ENCODE peak calls at places on chromosomes 12 and 14, in ten cellular contexts. One of them, this sample, is unnamed.

GRCh38 chr14:99511421-99512109 is 30.4 kb downstream of the CCNK start:
- DNase-seq in transverse colon: no peak
- DNase-seq in cardiac fibroblast: peak; percentile 34
- DNase-seq in astrocyte: peak; percentile 59
- DNase-seq in astrocyte of the spinal cord: peak; percentile 44
- DNase-seq in hepatocyte: peak; percentile 6
- DNase-seq in heart left ventricle: peak; percentile 65
- DNase-seq in ascending aorta: no peak
- DNase-seq in AG04449: peak; percentile 49
- DNase-seq in skeletal muscle cell: no peak
- DNase-seq in this sample: no peak

GRCh38 chr12:100120355-100120754 is 22.3 kb downstream of the BLTP3B start:
- DNase-seq in transverse colon: no peak
- DNase-seq in cardiac fibroblast: no peak
- DNase-seq in astrocyte: no peak
- DNase-seq in astrocyte of the spinal cord: no peak
- DNase-seq in hepatocyte: no peak
- DNase-seq in heart left ventricle: no peak
- DNase-seq in ascending aorta: no peak
- DNase-seq in AG04449: no peak
- DNase-seq in skeletal muscle cell: no peak
- DNase-seq in this sample: no peak

GRCh38 chr12:13450231-13451080 is 253.9 kb downstream of the EMP1 start:
- DNase-seq in transverse colon: no peak
- DNase-seq in cardiac fibroblast: no peak
- DNase-seq in astrocyte: no peak
- DNase-seq in astrocyte of the spinal cord: no peak
- DNase-seq in hepatocyte: no peak
- DNase-seq in heart left ventricle: no peak
- DNase-seq in ascending aorta: no peak
- DNase-seq in AG04449: no peak
- DNase-seq in skeletal muscle cell: no peak
- DNase-seq in this sample: no peak

GRCh38 chr14:83568141-83568540 is 1961.8 kb upstream of the FLRT2 start:
- DNase-seq in transverse colon: no peak
- DNase-seq in cardiac fibroblast: no peak
- DNase-seq in astrocyte: no peak
- DNase-seq in astrocyte of the spinal cord: no peak
- DNase-seq in hepatocyte: no peak
- DNase-seq in heart left ventricle: no peak
- DNase-seq in ascending aorta: no peak
- DNase-seq in AG04449: no peak
- DNase-seq in skeletal muscle cell: no peak
- DNase-seq in this sample: no peak

GRCh38 chr14:62002636-62003035 is 240.4 kb downstream of the SNAPC1 start:
- DNase-seq in transverse colon: no peak
- DNase-seq in cardiac fibroblast: no peak
- DNase-seq in astrocyte: no peak
- DNase-seq in astrocyte of the spinal cord: peak; percentile 10
- DNase-seq in hepatocyte: no peak
- DNase-seq in heart left ventricle: no peak
- DNase-seq in ascending aorta: no peak
- DNase-seq in AG04449: no peak
- DNase-seq in skeletal muscle cell: no peak
- DNase-seq in this sample: no peak

GRCh38 chr14:67571275-67571990 is 28.6 kb downstream of the PIGH start:
- DNase-seq in transverse colon: peak; percentile 70
- DNase-seq in cardiac fibroblast: peak; percentile 70
- DNase-seq in astrocyte: peak; percentile 23
- DNase-seq in astrocyte of the spinal cord: peak; percentile 31
- DNase-seq in hepatocyte: peak; percentile 76
- DNase-seq in heart left ventricle: peak; percentile 74
- DNase-seq in ascending aorta: no peak
- DNase-seq in AG04449: no peak
- DNase-seq in skeletal muscle cell: peak; percentile 6
- DNase-seq in this sample: peak; percentile 67

GRCh38 chr12:81866081-81866480 is 106.9 kb upstream of the PPFIA2 start:
- DNase-seq in transverse colon: no peak
- DNase-seq in cardiac fibroblast: no peak
- DNase-seq in astrocyte: no peak
- DNase-seq in astrocyte of the spinal cord: no peak
- DNase-seq in hepatocyte: no peak
- DNase-seq in heart left ventricle: no peak
- DNase-seq in ascending aorta: no peak
- DNase-seq in AG04449: no peak
- DNase-seq in skeletal muscle cell: no peak
- DNase-seq in this sample: no peak

GRCh38 chr12:122819209-122819805 is 15.9 kb upstream of the HIP1R start:
- DNase-seq in transverse colon: no peak
- DNase-seq in cardiac fibroblast: no peak
- DNase-seq in astrocyte: no peak
- DNase-seq in astrocyte of the spinal cord: no peak
- DNase-seq in hepatocyte: no peak
- DNase-seq in heart left ventricle: no peak
- DNase-seq in ascending aorta: no peak
- DNase-seq in AG04449: no peak
- DNase-seq in skeletal muscle cell: no peak
- DNase-seq in this sample: no peak

GRCh38 chr14:66508547-66508845 is 549 bp downstream of the GPHN start:
- DNase-seq in transverse colon: no peak
- DNase-seq in cardiac fibroblast: no peak
- DNase-seq in astrocyte: no peak
- DNase-seq in astrocyte of the spinal cord: no peak
- DNase-seq in hepatocyte: no peak
- DNase-seq in heart left ventricle: peak; percentile 61
- DNase-seq in ascending aorta: no peak
- DNase-seq in AG04449: no peak
- DNase-seq in skeletal muscle cell: no peak
- DNase-seq in this sample: no peak

GRCh38 chr12:9367201-9367600 is 159.0 kb upstream of the PZP start:
- DNase-seq in transverse colon: no peak
- DNase-seq in cardiac fibroblast: no peak
- DNase-seq in astrocyte: no peak
- DNase-seq in astrocyte of the spinal cord: no peak
- DNase-seq in hepatocyte: no peak
- DNase-seq in heart left ventricle: no peak
- DNase-seq in ascending aorta: no peak
- DNase-seq in AG04449: no peak
- DNase-seq in skeletal muscle cell: no peak
- DNase-seq in this sample: no peak

GRCh38 chr14:79280400-79280670 is 931.0 kb downstream of the DIO2 start:
- DNase-seq in transverse colon: no peak
- DNase-seq in cardiac fibroblast: no peak
- DNase-seq in astrocyte: no peak
- DNase-seq in astrocyte of the spinal cord: no peak
- DNase-seq in hepatocyte: no peak
- DNase-seq in heart left ventricle: no peak
- DNase-seq in ascending aorta: no peak
- DNase-seq in AG04449: no peak
- DNase-seq in skeletal muscle cell: no peak
- DNase-seq in this sample: no peak
- H3K4me3 ChIP-seq in transverse colon: peak overlapping the region; percentile 59
- H3K4me3 ChIP-seq in cardiac fibroblast: peak overlapping the region; percentile 67
- H3K4me3 ChIP-seq in astrocyte: peak overlapping the region; percentile 76
- H3K4me3 ChIP-seq in astrocyte of the spinal cord: peak overlapping the region; percentile 64
- H3K4me3 ChIP-seq in hepatocyte: peak overlapping the region; percentile 56
- H3K4me3 ChIP-seq in heart left ventricle: no peak overlapping the region
- H3K4me3 ChIP-seq in ascending aorta: peak overlapping the region; percentile 73
- H3K4me3 ChIP-seq in AG04449: peak overlapping the region; percentile 77
- H3K4me3 ChIP-seq in skeletal muscle cell: no peak overlapping the region
- H3K4me3 ChIP-seq in this sample: no peak overlapping the region

DNA sequence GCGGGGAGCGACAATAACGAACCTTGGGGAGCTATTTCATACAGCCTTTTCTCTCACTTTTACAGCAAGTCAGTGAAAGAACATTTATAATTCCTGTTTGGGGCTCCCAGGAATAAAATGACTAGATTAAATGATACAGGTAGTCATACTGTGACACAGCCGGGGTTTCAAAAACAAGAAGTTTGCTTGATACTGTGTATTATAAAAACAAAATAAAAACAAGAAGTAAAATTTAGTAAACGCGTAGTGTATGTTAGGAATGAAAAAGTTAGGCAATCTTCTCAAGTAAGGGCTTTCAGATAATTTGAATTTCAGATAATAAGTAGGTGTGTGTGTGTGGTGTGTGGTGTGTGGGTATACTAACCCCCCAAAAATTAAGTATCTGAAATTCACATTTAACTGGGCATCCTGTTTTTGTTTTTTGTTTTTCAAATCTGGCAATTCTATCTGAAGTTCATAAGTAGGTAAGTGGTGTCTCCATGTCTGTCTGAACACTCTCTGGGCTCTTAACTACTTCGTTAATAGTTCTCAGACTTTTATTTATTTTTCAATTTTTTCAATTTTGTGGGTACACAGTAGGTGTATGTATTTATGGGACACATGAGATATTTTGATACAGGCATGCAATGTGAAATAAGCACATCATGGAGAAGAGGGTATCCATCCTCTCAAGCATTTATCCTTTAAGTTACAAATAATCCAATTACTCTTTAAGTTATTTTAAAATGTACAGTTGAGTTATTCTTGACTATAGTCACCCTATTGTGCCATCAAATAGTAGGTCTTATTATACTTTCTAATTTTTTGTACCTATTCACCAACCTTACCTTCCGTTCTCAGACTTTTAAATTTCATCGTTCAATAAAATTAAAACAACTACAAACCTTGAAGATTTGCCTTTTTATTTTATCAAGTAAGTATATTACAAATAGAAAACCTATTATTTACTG is 649 bp upstream of the DCTN2 start:
- DNase-seq in transverse colon: no peak
- DNase-seq in cardiac fibroblast: no peak
- DNase-seq in astrocyte: no peak
- DNase-seq in astrocyte of the spinal cord: no peak
- DNase-seq in hepatocyte: no peak
- DNase-seq in heart left ventricle: no peak
- DNase-seq in ascending aorta: no peak
- DNase-seq in AG04449: no peak
- DNase-seq in skeletal muscle cell: no peak
- DNase-seq in this sample: no peak
- H3K4me3 ChIP-seq in transverse colon: peak overlapping the region; percentile 80
- H3K4me3 ChIP-seq in cardiac fibroblast: peak overlapping the region; percentile 93
- H3K4me3 ChIP-seq in astrocyte: peak overlapping the region; percentile 90
- H3K4me3 ChIP-seq in astrocyte of the spinal cord: peak overlapping the region; percentile 84
- H3K4me3 ChIP-seq in hepatocyte: no peak overlapping the region
- H3K4me3 ChIP-seq in heart left ventricle: no peak overlapping the region
- H3K4me3 ChIP-seq in ascending aorta: peak overlapping the region; percentile 97
- H3K4me3 ChIP-seq in AG04449: peak overlapping the region; percentile 25
- H3K4me3 ChIP-seq in skeletal muscle cell: peak overlapping the region; percentile 93
- H3K4me3 ChIP-seq in this sample: no peak overlapping the region

GRCh38 chr14:23692416-23692815 is 56.3 kb downstream of the DHRS2 start:
- DNase-seq in transverse colon: no peak
- DNase-seq in cardiac fibroblast: no peak
- DNase-seq in astrocyte: no peak
- DNase-seq in astrocyte of the spinal cord: no peak
- DNase-seq in hepatocyte: no peak
- DNase-seq in heart left ventricle: no peak
- DNase-seq in ascending aorta: no peak
- DNase-seq in AG04449: no peak
- DNase-seq in skeletal muscle cell: no peak
- DNase-seq in this sample: no peak

GRCh38 chr14:23696706-23697239 is 60.6 kb downstream of the DHRS2 start:
- DNase-seq in transverse colon: no peak
- DNase-seq in cardiac fibroblast: no peak
- DNase-seq in astrocyte: no peak
- DNase-seq in astrocyte of the spinal cord: no peak
- DNase-seq in hepatocyte: no peak
- DNase-seq in heart left ventricle: no peak
- DNase-seq in ascending aorta: no peak
- DNase-seq in AG04449: no peak
- DNase-seq in skeletal muscle cell: no peak
- DNase-seq in this sample: no peak

GRCh38 chr14:23693252-23693775 is 57.1 kb downstream of the DHRS2 start:
- DNase-seq in transverse colon: no peak
- DNase-seq in cardiac fibroblast: no peak
- DNase-seq in astrocyte: no peak
- DNase-seq in astrocyte of the spinal cord: no peak
- DNase-seq in hepatocyte: no peak
- DNase-seq in heart left ventricle: no peak
- DNase-seq in ascending aorta: no peak
- DNase-seq in AG04449: no peak
- DNase-seq in skeletal muscle cell: no peak
- DNase-seq in this sample: no peak

GRCh38 chr14:23695220-23695999 is 59.2 kb downstream of the DHRS2 start:
- DNase-seq in transverse colon: no peak
- DNase-seq in cardiac fibroblast: peak; percentile 3
- DNase-seq in astrocyte: no peak
- DNase-seq in astrocyte of the spinal cord: no peak
- DNase-seq in hepatocyte: peak; percentile 23
- DNase-seq in heart left ventricle: no peak
- DNase-seq in ascending aorta: no peak
- DNase-seq in AG04449: no peak
- DNase-seq in skeletal muscle cell: no peak
- DNase-seq in this sample: peak; percentile 12

DNA sequence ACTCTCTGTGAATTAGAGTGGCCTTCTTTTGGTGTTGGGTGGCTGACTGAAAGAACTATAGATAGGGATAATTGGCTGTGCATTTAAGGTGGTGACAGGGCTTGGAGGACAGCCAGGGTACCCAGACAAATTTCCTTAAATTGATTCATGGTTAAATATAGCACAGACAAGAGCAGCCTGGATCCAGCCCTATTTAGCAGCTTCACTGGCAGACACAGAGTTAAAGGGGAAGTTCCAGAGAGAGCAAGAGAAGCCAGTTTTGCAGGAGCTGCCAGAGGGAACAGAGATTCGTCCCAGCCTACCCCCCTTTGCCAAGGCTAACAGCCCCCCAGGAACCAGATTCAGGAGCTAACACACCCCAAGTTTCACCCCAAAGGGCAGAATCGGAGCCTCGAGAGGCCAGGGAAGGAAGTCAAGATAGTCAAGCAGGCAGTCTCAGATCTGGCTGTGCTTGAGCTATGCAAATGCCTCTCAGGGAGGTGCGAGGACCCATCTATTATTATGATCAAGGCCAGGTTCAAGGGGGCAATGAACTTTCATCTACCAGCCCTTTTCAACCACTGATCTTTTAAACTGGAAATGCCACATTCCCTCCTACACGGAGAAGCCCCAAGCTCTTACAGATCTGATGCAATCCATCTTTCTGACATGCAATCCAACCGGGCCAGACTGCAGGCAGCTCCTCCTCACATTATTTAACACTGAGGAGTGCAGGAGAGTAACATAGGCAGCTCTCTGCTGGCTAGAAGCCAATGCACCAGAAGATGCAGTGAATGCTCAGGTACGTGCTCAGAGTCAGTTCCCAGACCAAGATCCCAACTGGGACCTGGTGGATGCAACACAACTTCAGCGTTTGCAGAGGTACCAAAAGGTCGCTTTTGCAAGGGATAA is 58.2 kb downstream of the DHRS2 start:
- DNase-seq in transverse colon: no peak
- DNase-seq in cardiac fibroblast: peak; percentile 34
- DNase-seq in astrocyte: no peak
- DNase-seq in astrocyte of the spinal cord: peak; percentile 17
- DNase-seq in hepatocyte: peak; percentile 64
- DNase-seq in heart left ventricle: no peak
- DNase-seq in ascending aorta: no peak
- DNase-seq in AG04449: no peak
- DNase-seq in skeletal muscle cell: peak; percentile 55
- DNase-seq in this sample: no peak
- H3K4me3 ChIP-seq in transverse colon: no peak overlapping the region
- H3K4me3 ChIP-seq in cardiac fibroblast: no peak overlapping the region
- H3K4me3 ChIP-seq in astrocyte: no peak overlapping the region
- H3K4me3 ChIP-seq in astrocyte of the spinal cord: no peak overlapping the region
- H3K4me3 ChIP-seq in hepatocyte: no peak overlapping the region
- H3K4me3 ChIP-seq in heart left ventricle: no peak overlapping the region
- H3K4me3 ChIP-seq in ascending aorta: no peak overlapping the region
- H3K4me3 ChIP-seq in AG04449: no peak overlapping the region
- H3K4me3 ChIP-seq in skeletal muscle cell: no peak overlapping the region
- H3K4me3 ChIP-seq in this sample: no peak overlapping the region

GRCh38 chr14:56310643-56311042 is 192.4 kb downstream of the PELI2 start:
- DNase-seq in transverse colon: no peak
- DNase-seq in cardiac fibroblast: peak; percentile 50
- DNase-seq in astrocyte: peak; percentile 65
- DNase-seq in astrocyte of the spinal cord: peak; percentile 51
- DNase-seq in hepatocyte: no peak
- DNase-seq in heart left ventricle: no peak
- DNase-seq in ascending aorta: no peak
- DNase-seq in AG04449: no peak
- DNase-seq in skeletal muscle cell: no peak
- DNase-seq in this sample: no peak
- H3K4me3 ChIP-seq in transverse colon: no peak overlapping the region
- H3K4me3 ChIP-seq in cardiac fibroblast: no peak overlapping the region
- H3K4me3 ChIP-seq in astrocyte: peak overlapping the region; percentile 26
- H3K4me3 ChIP-seq in astrocyte of the spinal cord: no peak overlapping the region
- H3K4me3 ChIP-seq in hepatocyte: no peak overlapping the region
- H3K4me3 ChIP-seq in heart left ventricle: no peak overlapping the region
- H3K4me3 ChIP-seq in ascending aorta: no peak overlapping the region
- H3K4me3 ChIP-seq in AG04449: no peak overlapping the region
- H3K4me3 ChIP-seq in skeletal muscle cell: no peak overlapping the region
- H3K4me3 ChIP-seq in this sample: no peak overlapping the region

This sample was measured in small intestine.